ENCODE peak calls at places on chromosomes 4 and X, in six cellular contexts. V is tibial nerve, S is A549, D is sigmoid colon, N is esophagus muscularis mucosa, R is suprapubic skin. U is an unnamed sample. For H3K4me1, the result is how much of the 10 kb centered on the place peaks cover.

GRCh38 chrX:103373581-103373980 is 2.8 kb upstream of the BEX3 start:
- DNase-seq in V (no peak), S (peak), D (no peak), N (no peak), R (no peak), U (no peak)

GRCh38 chr4:83631066-83631465 is 95.2 kb downstream of the GPAT3 start:
- DNase-seq in V (no peak), S (no peak), D (no peak), N (no peak), R (no peak), U (no peak)

GRCh38 chr4:79652232-79652631 is 244.2 kb upstream of the GK2 start:
- DNase-seq in V (no peak), S (no peak), D (no peak), N (no peak), R (no peak), U (no peak)

GRCh38 chrX:43827791-43828190 is 54.5 kb downstream of the MAOB start:
- DNase-seq in V (no peak), S (no peak), D (no peak), N (no peak), R (no peak), U (no peak)

GRCh38 chrX:15373986-15374385 is 10.2 kb downstream of the VEGFD start:
- DNase-seq in V (no peak), S (no peak), D (no peak), N (no peak), R (no peak), U (no peak)

GRCh38 chr4:55397521-55398321 is 2.0 kb downstream of the TMEM165 start:
- DNase-seq in V (no peak), S (no peak), D (no peak), N (no peak), R (no peak), U (no peak)

GRCh38 chr4:31134720-31135119 is 414.6 kb downstream of the PCDH7 start:
- DNase-seq in V (no peak), S (no peak), D (no peak), N (no peak), R (no peak), U (no peak)

GRCh38 chr4:41712413-41712812 is 36.1 kb downstream of the PHOX2B start:
- DNase-seq in V (no peak), S (no peak), D (no peak), N (no peak), R (no peak), U (no peak)

GRCh38 chr4:75107703-75108612 is 175.0 kb downstream of the PARM1 start:
- DNase-seq in V (no peak), S (no peak), D (no peak), N (no peak), R (no peak), U (no peak)

GRCh38 chr4:68344785-68345184 is 5.1 kb downstream of the YTHDC1 start:
- DNase-seq in V (no peak), S (no peak), D (no peak), N (no peak), R (no peak), U (no peak)
- H3K4me1 ChIP-seq in V (under half), S (half or more), D (half or more), N (half or more), R (half or more), U (half or more)

GRCh38 chr4:109815151-109816081 is at the start of gene GAR1:
- DNase-seq in V (peak), S (peak), D (peak), N (peak), R (peak), U (peak)
- TF ChIP-seq EP300 in V (peak), S (no peak), D (no peak), N (no peak), R (no peak), U (no peak)

GRCh38 chrX:27446423-27446822 is 16.7 kb downstream of the PPP4R3C start:
- DNase-seq in V (no peak), S (no peak), D (no peak), N (no peak), R (no peak), U (no peak)
- H3K4me1 ChIP-seq in V (under half), S (under half), D (under half), N (under half), R (under half), U (under half)

DNA sequence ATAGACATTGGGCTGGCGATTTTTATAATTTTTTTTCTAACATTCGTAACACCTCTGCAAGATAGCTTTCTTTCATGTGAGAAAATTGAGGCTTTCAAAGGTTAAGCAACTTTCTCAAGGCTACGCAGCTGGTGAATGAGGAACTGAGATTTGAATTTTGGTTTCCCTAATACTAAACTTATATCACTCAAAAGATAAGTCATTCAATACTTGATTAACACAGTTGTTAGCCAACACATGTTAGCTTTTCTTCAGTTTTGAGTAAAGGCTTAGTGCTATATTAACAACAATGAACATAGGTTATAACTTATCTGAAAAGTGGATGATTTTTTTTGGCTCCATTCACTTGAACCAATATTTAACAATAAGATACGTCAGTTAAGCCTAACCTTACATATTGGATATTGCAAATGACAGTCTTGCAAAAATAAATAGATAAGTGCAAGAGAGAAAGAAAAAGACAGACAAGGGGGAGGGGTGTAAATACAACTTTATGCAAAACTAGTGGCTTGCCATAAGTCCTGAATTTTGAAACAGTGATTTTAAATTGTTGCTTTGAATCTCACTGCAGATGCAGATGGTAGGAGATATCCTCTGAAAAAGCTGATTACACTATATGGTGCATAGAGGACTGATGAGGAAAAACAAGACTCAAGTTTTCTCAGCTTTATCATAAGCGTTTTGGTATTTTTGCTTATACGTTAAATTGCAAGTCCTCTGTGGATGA is 11.1 kb upstream of the GPM6A start:
- DNase-seq in V (no peak), S (no peak), D (no peak), N (no peak), R (no peak), U (no peak)
- TF ChIP-seq EP300 in V (no peak), S (no peak), D (no peak), N (no peak), R (no peak), U (no peak)

DNA sequence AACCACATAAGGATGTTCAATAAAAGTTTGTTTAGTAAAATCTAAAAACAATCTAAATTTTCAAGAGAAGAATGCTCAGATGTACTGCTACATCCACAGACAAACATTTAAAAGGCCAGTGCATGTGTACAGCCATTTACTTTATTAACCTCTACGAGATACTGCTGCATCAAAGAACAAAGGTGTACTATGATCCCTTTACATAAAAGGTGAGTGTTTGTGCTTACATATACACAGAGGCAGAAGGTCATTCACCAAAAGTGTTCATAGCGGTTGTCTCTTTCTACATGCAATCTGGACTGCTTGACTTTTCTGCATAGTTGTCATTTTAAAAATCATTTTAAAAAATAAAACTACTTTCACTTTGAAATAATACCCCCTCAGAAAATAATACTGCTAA is 81.7 kb downstream of the AFAP1 start:
- DNase-seq in V (no peak), S (no peak), D (no peak), N (no peak), R (no peak), U (no peak)
- H3K4me1 ChIP-seq in V (under half), S (half or more), D (half or more), N (half or more), R (under half), U (under half)

GRCh38 chr4:124636793-124637192 is 75.7 kb downstream of the ANKRD50 start:
- DNase-seq in V (no peak), S (no peak), D (no peak), N (no peak), R (no peak), U (no peak)

GRCh38 chr4:124640037-124640730 is 72.3 kb downstream of the ANKRD50 start:
- DNase-seq in V (no peak), S (peak), D (no peak), N (no peak), R (no peak), U (no peak)

GRCh38 chr4:124647599-124647998 is 64.9 kb downstream of the ANKRD50 start:
- DNase-seq in V (no peak), S (no peak), D (no peak), N (peak), R (no peak), U (no peak)

GRCh38 chr4:124642846-124643245 is 69.7 kb downstream of the ANKRD50 start:
- DNase-seq in V (no peak), S (no peak), D (no peak), N (no peak), R (no peak), U (no peak)

DNA sequence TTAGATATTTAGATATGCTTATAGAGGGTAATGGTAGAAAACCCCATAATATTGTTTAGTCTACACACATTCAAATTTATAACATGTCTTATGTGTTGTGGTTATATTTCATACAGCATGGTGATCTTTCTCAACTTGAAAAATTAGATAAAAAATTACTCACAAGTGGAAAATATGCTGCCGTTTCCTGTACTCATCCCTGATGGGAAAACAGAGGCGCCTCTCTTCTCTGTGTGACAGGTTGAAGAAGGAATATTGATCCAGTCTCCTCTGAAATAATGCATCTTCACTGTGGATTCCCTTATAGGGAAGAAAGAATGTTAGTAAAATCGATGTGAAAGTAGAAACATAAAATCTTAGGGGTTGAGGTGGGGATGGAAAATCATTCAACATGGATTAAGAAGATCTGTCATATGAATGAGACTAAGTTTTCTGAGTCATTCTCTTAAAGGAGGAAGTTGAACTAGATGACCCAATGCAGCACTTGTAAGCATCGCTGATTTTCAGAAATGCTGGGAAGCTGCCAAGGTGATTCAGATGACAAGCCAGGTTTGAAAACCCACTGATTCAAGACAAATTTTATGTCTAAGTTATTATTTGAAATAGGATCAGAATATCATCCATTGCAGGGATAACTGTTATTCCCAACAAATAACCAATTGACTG is 70.7 kb downstream of the ANKRD50 start:
- DNase-seq in V (no peak), S (peak), D (no peak), N (no peak), R (no peak), U (peak)
- TF ChIP-seq EP300 in V (no peak), S (no peak), D (no peak), N (no peak), R (no peak), U (no peak)

U was measured in upper lobe of left lung.